ENCODE peak calls at places on chromosomes 7 and 10, in four cellular contexts. One of them, this sample, is unnamed.

GRCh38 chr10:99412100-99412499 is 18.3 kb downstream of the GOT1 start:
- DNase-seq in IMR-90: no peak
- DNase-seq in SK-N-SH: no peak
- DNase-seq in K562: no peak
- DNase-seq in this sample: no peak

GRCh38 chr10:77637474-77637985 is at the start of gene KCNMA1:
- DNase-seq in IMR-90: no peak
- DNase-seq in SK-N-SH: peak
- DNase-seq in K562: no peak
- DNase-seq in this sample: peak

GRCh38 chr7:90648107-90648506 is 52.0 kb downstream of the CDK14 start:
- DNase-seq in IMR-90: no peak
- DNase-seq in SK-N-SH: no peak
- DNase-seq in K562: no peak
- DNase-seq in this sample: no peak

GRCh38 chr10:43599333-43599732 is 6.9 kb upstream of the ZNF485 start:
- DNase-seq in IMR-90: no peak
- DNase-seq in SK-N-SH: no peak
- DNase-seq in K562: peak
- DNase-seq in this sample: no peak

GRCh38 chr10:113953505-113954272 is 90.0 kb upstream of the ADRB1 start:
- DNase-seq in IMR-90: no peak
- DNase-seq in SK-N-SH: no peak
- DNase-seq in K562: no peak
- DNase-seq in this sample: no peak

GRCh38 chr10:126500866-126501265 is 112.6 kb upstream of the ADAM12 start:
- DNase-seq in IMR-90: peak
- DNase-seq in SK-N-SH: no peak
- DNase-seq in K562: no peak
- DNase-seq in this sample: no peak

GRCh38 chr10:6916601-6917000 is 336.5 kb upstream of the PRKCQ start:
- DNase-seq in IMR-90: no peak
- DNase-seq in SK-N-SH: no peak
- DNase-seq in K562: no peak
- DNase-seq in this sample: no peak

GRCh38 chr10:91621483-91622113 is 11.3 kb downstream of the PPP1R3C start:
- DNase-seq in IMR-90: peak
- DNase-seq in SK-N-SH: no peak
- DNase-seq in K562: no peak
- DNase-seq in this sample: no peak

GRCh38 chr10:72292223-72292691 is 18.5 kb downstream of the DDIT4 start:
- DNase-seq in IMR-90: no peak
- DNase-seq in SK-N-SH: no peak
- DNase-seq in K562: no peak
- DNase-seq in this sample: peak

GRCh38 chr10:99235469-99235871 is at the start of gene HPSE2:
- DNase-seq in IMR-90: no peak
- DNase-seq in SK-N-SH: peak
- DNase-seq in K562: no peak
- DNase-seq in this sample: no peak

GRCh38 chr7:107029061-107029763 is 15.3 kb upstream of the PRKAR2B start:
- DNase-seq in IMR-90: peak
- DNase-seq in SK-N-SH: peak
- DNase-seq in K562: peak
- DNase-seq in this sample: no peak

GRCh38 chr10:119803264-119803663 is 69.4 kb downstream of the MCMBP start:
- DNase-seq in IMR-90: peak
- DNase-seq in SK-N-SH: no peak
- DNase-seq in K562: no peak
- DNase-seq in this sample: no peak

GRCh38 chr7:84372155-84372621 is 177.6 kb upstream of the SEMA3A start:
- DNase-seq in IMR-90: peak
- DNase-seq in SK-N-SH: no peak
- DNase-seq in K562: peak
- DNase-seq in this sample: no peak

GRCh38 chr10:47044741-47045140 is 133.5 kb downstream of the PTPN20 start:
- DNase-seq in IMR-90: no peak
- DNase-seq in SK-N-SH: peak
- DNase-seq in K562: no peak
- DNase-seq in this sample: no peak

GRCh38 chr10:8056891-8057331 is 2.4 kb downstream of the GATA3 start:
- DNase-seq in IMR-90: no peak
- DNase-seq in SK-N-SH: no peak
- DNase-seq in K562: no peak
- DNase-seq in this sample: no peak

GRCh38 chr7:158353606-158354570 is 233.7 kb downstream of the PTPRN2 start:
- DNase-seq in IMR-90: no peak
- DNase-seq in SK-N-SH: peak
- DNase-seq in K562: peak
- DNase-seq in this sample: no peak

GRCh38 chr10:47400786-47401185 is 16.7 kb upstream of the ZNF488 start:
- DNase-seq in IMR-90: no peak
- DNase-seq in SK-N-SH: no peak
- DNase-seq in K562: no peak
- DNase-seq in this sample: no peak

GRCh38 chr7:1068656-1069055 is 19.3 kb upstream of the GPER1 start:
- DNase-seq in IMR-90: no peak
- DNase-seq in SK-N-SH: no peak
- DNase-seq in K562: no peak
- DNase-seq in this sample: no peak

GRCh38 chr10:48243487-48243886 is 31.0 kb downstream of the FRMPD2 start:
- DNase-seq in IMR-90: no peak
- DNase-seq in SK-N-SH: no peak
- DNase-seq in K562: no peak
- DNase-seq in this sample: no peak

GRCh38 chr10:72574636-72575035 is 51.2 kb downstream of the MICU1 start:
- DNase-seq in IMR-90: no peak
- DNase-seq in SK-N-SH: no peak
- DNase-seq in K562: no peak
- DNase-seq in this sample: no peak

GRCh38 chr10:26779176-26779860 is 81.4 kb downstream of the ABI1 start:
- DNase-seq in IMR-90: no peak
- DNase-seq in SK-N-SH: no peak
- DNase-seq in K562: peak
- DNase-seq in this sample: no peak

GRCh38 chr7:41881313-41882130 is 178.6 kb upstream of the INHBA start:
- DNase-seq in IMR-90: peak
- DNase-seq in SK-N-SH: no peak
- DNase-seq in K562: peak
- DNase-seq in this sample: no peak

GRCh38 chr7:44853391-44853790 is 5.5 kb upstream of the H2AZ2 start:
- DNase-seq in IMR-90: no peak
- DNase-seq in SK-N-SH: no peak
- DNase-seq in K562: no peak
- DNase-seq in this sample: no peak

GRCh38 chr10:131312261-131312801 is 810 bp upstream of the TCERG1L start:
- DNase-seq in IMR-90: no peak
- DNase-seq in SK-N-SH: peak
- DNase-seq in K562: no peak
- DNase-seq in this sample: no peak

GRCh38 chr7:29879609-29880008 is 73.3 kb downstream of the WIPF3 start:
- DNase-seq in IMR-90: peak
- DNase-seq in SK-N-SH: no peak
- DNase-seq in K562: no peak
- DNase-seq in this sample: no peak

GRCh38 chr10:59586407-59586891 is 123.2 kb downstream of the SLC16A9 start:
- DNase-seq in IMR-90: no peak
- DNase-seq in SK-N-SH: no peak
- DNase-seq in K562: no peak
- DNase-seq in this sample: no peak

GRCh38 chr10:90289037-90289436 is 568.8 kb downstream of the HTR7 start:
- DNase-seq in IMR-90: peak
- DNase-seq in SK-N-SH: no peak
- DNase-seq in K562: no peak
- DNase-seq in this sample: no peak

GRCh38 chr10:2589226-2589625 is 478.1 kb upstream of the PFKP start:
- DNase-seq in IMR-90: no peak
- DNase-seq in SK-N-SH: no peak
- DNase-seq in K562: no peak
- DNase-seq in this sample: no peak
- TF ChIP-seq SMC3 in IMR-90: no peak
- TF ChIP-seq SMC3 in SK-N-SH: no peak
- TF ChIP-seq SMC3 in K562: no peak
- TF ChIP-seq SMC3 in this sample: no peak

DNA sequence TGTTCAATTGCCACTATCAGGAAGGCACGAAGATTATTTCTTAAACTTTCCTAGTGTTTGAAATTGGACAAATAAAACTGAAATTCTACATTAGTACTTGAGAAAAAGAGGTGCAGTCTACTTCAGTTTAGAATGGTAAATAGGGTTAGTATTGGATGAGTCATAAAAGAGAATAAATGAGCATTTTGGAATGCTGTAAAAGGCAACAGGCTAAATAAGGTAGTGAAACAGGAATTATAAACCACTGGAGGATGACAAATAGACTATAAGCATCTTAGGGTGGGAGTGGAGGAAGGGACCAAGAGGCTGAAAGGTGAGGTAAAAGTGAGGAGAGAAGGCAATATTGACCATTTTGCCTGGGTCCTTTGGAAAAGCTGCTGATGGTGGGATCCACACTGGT is 76.7 kb upstream of the SCIN start:
- DNase-seq in IMR-90: no peak
- DNase-seq in SK-N-SH: no peak
- DNase-seq in K562: no peak
- DNase-seq in this sample: no peak
- TF ChIP-seq SMC3 in IMR-90: no peak
- TF ChIP-seq SMC3 in SK-N-SH: no peak
- TF ChIP-seq SMC3 in K562: no peak
- TF ChIP-seq SMC3 in this sample: no peak

DNA sequence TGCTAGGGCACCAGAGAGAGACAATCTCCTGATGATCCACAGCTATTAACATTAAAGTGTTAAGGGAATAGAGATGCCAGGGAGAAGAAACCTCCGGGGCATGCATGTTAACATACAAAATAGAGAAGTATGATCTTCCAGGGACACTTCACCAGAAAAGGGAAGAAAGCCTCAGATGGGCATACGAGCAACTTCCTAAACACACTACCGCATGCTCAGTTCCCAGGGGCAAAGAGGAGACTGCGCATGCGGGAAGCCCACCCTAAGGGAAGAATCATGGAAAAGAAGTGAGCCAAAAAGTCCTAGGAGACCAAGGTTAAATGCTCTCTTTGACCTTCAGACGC is 1211.1 kb downstream of the REEP3 start:
- DNase-seq in IMR-90: no peak
- DNase-seq in SK-N-SH: no peak
- DNase-seq in K562: no peak
- DNase-seq in this sample: no peak
- TF ChIP-seq SMC3 in IMR-90: no peak
- TF ChIP-seq SMC3 in SK-N-SH: no peak
- TF ChIP-seq SMC3 in K562: no peak
- TF ChIP-seq SMC3 in this sample: no peak

GRCh38 chr10:103661198-103661950 is 167.9 kb downstream of the NEURL1 start:
- DNase-seq in IMR-90: peak
- DNase-seq in SK-N-SH: no peak
- DNase-seq in K562: no peak
- DNase-seq in this sample: no peak
- TF ChIP-seq SMC3 in IMR-90: no peak
- TF ChIP-seq SMC3 in SK-N-SH: no peak
- TF ChIP-seq SMC3 in K562: no peak
- TF ChIP-seq SMC3 in this sample: no peak

DNA sequence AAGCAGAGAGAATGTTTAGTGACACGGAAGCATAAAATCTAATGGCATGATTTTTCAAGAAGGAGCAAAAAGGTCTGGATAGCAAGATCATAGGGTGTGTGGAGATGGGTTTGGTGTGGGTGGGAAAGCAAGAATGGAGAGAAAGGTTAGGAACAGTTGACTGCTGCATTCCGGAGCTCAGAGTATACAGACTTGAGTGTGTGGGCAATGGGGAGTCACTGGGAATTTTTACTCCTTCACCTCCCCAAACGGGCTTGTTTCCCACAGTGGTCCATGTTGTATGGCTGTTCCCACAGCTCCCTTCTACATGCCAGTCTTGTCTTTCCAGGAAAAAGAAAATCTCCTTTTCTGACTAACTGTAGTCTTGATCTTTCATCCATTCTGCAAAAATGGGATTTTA is 122.1 kb downstream of the CDK6 start:
- DNase-seq in IMR-90: no peak
- DNase-seq in SK-N-SH: no peak
- DNase-seq in K562: no peak
- DNase-seq in this sample: no peak
- TF ChIP-seq SMC3 in IMR-90: no peak
- TF ChIP-seq SMC3 in SK-N-SH: no peak
- TF ChIP-seq SMC3 in K562: no peak
- TF ChIP-seq SMC3 in this sample: no peak